ENCODE peak calls at places on chromosomes 11 and 22, in ten cellular contexts. One of them, this sample, is unnamed.

GRCh38 chr11:14455648-14456430 is 43.8 kb downstream of the COPB1 start:
- DNase-seq in NCI-H1105 treated with DMSO at 0.1 percent for 48 hours: no peak
- DNase-seq in lower leg skin: no peak
- DNase-seq in tibial nerve: no peak
- DNase-seq in tibial artery: no peak
- DNase-seq in activated T-helper 1 cell treated with Interleukin-2 at 50 U/mL for 16 hours: no peak
- DNase-seq in KG1: no peak
- DNase-seq in HCT116: no peak
- DNase-seq in activated CD4-positive, alpha-beta memory T cell treated with anti-CD3 and anti-CD28 coated beads, Interleukin-2, amount 10 ng/mL, durations not matched to agents 7 days and 5 days: no peak
- DNase-seq in prostate gland: no peak
- DNase-seq in this sample: no peak

GRCh38 chr22:41925783-41926460 is 684 bp downstream of the TNFRSF13C start:
- DNase-seq in KG1: no peak
- DNase-seq in tibial artery: no peak
- DNase-seq in activated CD4-positive, alpha-beta memory T cell treated with anti-CD3 and anti-CD28 coated beads, Interleukin-2, amount 10 ng/mL, durations not matched to agents 7 days and 5 days: peak
- DNase-seq in activated T-helper 1 cell treated with Interleukin-2 at 50 U/mL for 16 hours: peak
- DNase-seq in lower leg skin: peak
- DNase-seq in tibial nerve: peak
- DNase-seq in prostate gland: peak
- DNase-seq in NCI-H1105 treated with DMSO at 0.1 percent for 48 hours: peak
- DNase-seq in HCT116: no peak
- DNase-seq in this sample: no peak

GRCh38 chr11:60951909-60952741 is at the start of gene SLC15A3:
- DNase-seq in activated CD4-positive, alpha-beta memory T cell treated with anti-CD3 and anti-CD28 coated beads, Interleukin-2, amount 10 ng/mL, durations not matched to agents 7 days and 5 days: peak
- DNase-seq in KG1: peak
- DNase-seq in activated T-helper 1 cell treated with Interleukin-2 at 50 U/mL for 16 hours: no peak
- DNase-seq in tibial artery: peak
- DNase-seq in lower leg skin: peak
- DNase-seq in prostate gland: no peak
- DNase-seq in NCI-H1105 treated with DMSO at 0.1 percent for 48 hours: no peak
- DNase-seq in HCT116: no peak
- DNase-seq in tibial nerve: peak
- DNase-seq in this sample: no peak

GRCh38 chr22:39146256-39147101 is 6.0 kb downstream of the CBX7 start:
- DNase-seq in HCT116: no peak
- DNase-seq in KG1: no peak
- DNase-seq in tibial artery: peak
- DNase-seq in prostate gland: no peak
- DNase-seq in NCI-H1105 treated with DMSO at 0.1 percent for 48 hours: no peak
- DNase-seq in tibial nerve: no peak
- DNase-seq in activated T-helper 1 cell treated with Interleukin-2 at 50 U/mL for 16 hours: no peak
- DNase-seq in activated CD4-positive, alpha-beta memory T cell treated with anti-CD3 and anti-CD28 coated beads, Interleukin-2, amount 10 ng/mL, durations not matched to agents 7 days and 5 days: no peak
- DNase-seq in lower leg skin: no peak
- DNase-seq in this sample: no peak

GRCh38 chr11:47924184-47924671 is 56.1 kb upstream of the PTPRJ start:
- DNase-seq in NCI-H1105 treated with DMSO at 0.1 percent for 48 hours: no peak
- DNase-seq in activated T-helper 1 cell treated with Interleukin-2 at 50 U/mL for 16 hours: no peak
- DNase-seq in tibial nerve: no peak
- DNase-seq in activated CD4-positive, alpha-beta memory T cell treated with anti-CD3 and anti-CD28 coated beads, Interleukin-2, amount 10 ng/mL, durations not matched to agents 7 days and 5 days: no peak
- DNase-seq in lower leg skin: no peak
- DNase-seq in tibial artery: no peak
- DNase-seq in HCT116: peak
- DNase-seq in KG1: no peak
- DNase-seq in prostate gland: peak
- DNase-seq in this sample: no peak

GRCh38 chr22:20575724-20576444 is 68.5 kb downstream of the MED15 start:
- DNase-seq in activated T-helper 1 cell treated with Interleukin-2 at 50 U/mL for 16 hours: no peak
- DNase-seq in lower leg skin: no peak
- DNase-seq in KG1: no peak
- DNase-seq in tibial artery: no peak
- DNase-seq in tibial nerve: no peak
- DNase-seq in HCT116: no peak
- DNase-seq in prostate gland: no peak
- DNase-seq in activated CD4-positive, alpha-beta memory T cell treated with anti-CD3 and anti-CD28 coated beads, Interleukin-2, amount 10 ng/mL, durations not matched to agents 7 days and 5 days: no peak
- DNase-seq in NCI-H1105 treated with DMSO at 0.1 percent for 48 hours: no peak
- DNase-seq in this sample: no peak

GRCh38 chr11:34357646-34358257 is at the start of gene ABTB2:
- DNase-seq in tibial nerve: peak
- DNase-seq in tibial artery: peak
- DNase-seq in lower leg skin: peak
- DNase-seq in NCI-H1105 treated with DMSO at 0.1 percent for 48 hours: peak
- DNase-seq in HCT116: peak
- DNase-seq in KG1: peak
- DNase-seq in activated T-helper 1 cell treated with Interleukin-2 at 50 U/mL for 16 hours: peak
- DNase-seq in activated CD4-positive, alpha-beta memory T cell treated with anti-CD3 and anti-CD28 coated beads, Interleukin-2, amount 10 ng/mL, durations not matched to agents 7 days and 5 days: peak
- DNase-seq in prostate gland: peak
- DNase-seq in this sample: peak

GRCh38 chr11:45036733-45037132 is 86.0 kb upstream of the TP53I11 start:
- DNase-seq in prostate gland: no peak
- DNase-seq in KG1: no peak
- DNase-seq in activated T-helper 1 cell treated with Interleukin-2 at 50 U/mL for 16 hours: no peak
- DNase-seq in NCI-H1105 treated with DMSO at 0.1 percent for 48 hours: no peak
- DNase-seq in tibial nerve: no peak
- DNase-seq in activated CD4-positive, alpha-beta memory T cell treated with anti-CD3 and anti-CD28 coated beads, Interleukin-2, amount 10 ng/mL, durations not matched to agents 7 days and 5 days: no peak
- DNase-seq in HCT116: no peak
- DNase-seq in tibial artery: no peak
- DNase-seq in lower leg skin: peak
- DNase-seq in this sample: no peak

GRCh38 chr11:47918370-47918690 is 62.0 kb upstream of the PTPRJ start:
- DNase-seq in HCT116: no peak
- DNase-seq in activated CD4-positive, alpha-beta memory T cell treated with anti-CD3 and anti-CD28 coated beads, Interleukin-2, amount 10 ng/mL, durations not matched to agents 7 days and 5 days: no peak
- DNase-seq in tibial nerve: no peak
- DNase-seq in activated T-helper 1 cell treated with Interleukin-2 at 50 U/mL for 16 hours: no peak
- DNase-seq in prostate gland: no peak
- DNase-seq in KG1: no peak
- DNase-seq in NCI-H1105 treated with DMSO at 0.1 percent for 48 hours: no peak
- DNase-seq in tibial artery: no peak
- DNase-seq in lower leg skin: no peak
- DNase-seq in this sample: no peak

GRCh38 chr11:13462311-13462927 is 603 bp downstream of the BTBD10 start:
- DNase-seq in lower leg skin: peak
- DNase-seq in KG1: no peak
- DNase-seq in tibial nerve: peak
- DNase-seq in prostate gland: peak
- DNase-seq in activated T-helper 1 cell treated with Interleukin-2 at 50 U/mL for 16 hours: peak
- DNase-seq in tibial artery: peak
- DNase-seq in NCI-H1105 treated with DMSO at 0.1 percent for 48 hours: peak
- DNase-seq in activated CD4-positive, alpha-beta memory T cell treated with anti-CD3 and anti-CD28 coated beads, Interleukin-2, amount 10 ng/mL, durations not matched to agents 7 days and 5 days: peak
- DNase-seq in HCT116: peak
- DNase-seq in this sample: no peak

GRCh38 chr11:64545605-64546004 is 45.4 kb upstream of the SLC22A12 start:
- DNase-seq in prostate gland: no peak
- DNase-seq in lower leg skin: no peak
- DNase-seq in activated CD4-positive, alpha-beta memory T cell treated with anti-CD3 and anti-CD28 coated beads, Interleukin-2, amount 10 ng/mL, durations not matched to agents 7 days and 5 days: no peak
- DNase-seq in tibial artery: no peak
- DNase-seq in KG1: no peak
- DNase-seq in activated T-helper 1 cell treated with Interleukin-2 at 50 U/mL for 16 hours: no peak
- DNase-seq in HCT116: peak
- DNase-seq in NCI-H1105 treated with DMSO at 0.1 percent for 48 hours: no peak
- DNase-seq in tibial nerve: no peak
- DNase-seq in this sample: no peak

GRCh38 chr22:18954333-18954732 is 18.2 kb upstream of the PRODH start:
- DNase-seq in NCI-H1105 treated with DMSO at 0.1 percent for 48 hours: peak
- DNase-seq in HCT116: no peak
- DNase-seq in KG1: no peak
- DNase-seq in lower leg skin: peak
- DNase-seq in prostate gland: peak
- DNase-seq in tibial nerve: peak
- DNase-seq in tibial artery: peak
- DNase-seq in activated T-helper 1 cell treated with Interleukin-2 at 50 U/mL for 16 hours: peak
- DNase-seq in activated CD4-positive, alpha-beta memory T cell treated with anti-CD3 and anti-CD28 coated beads, Interleukin-2, amount 10 ng/mL, durations not matched to agents 7 days and 5 days: peak
- DNase-seq in this sample: no peak

GRCh38 chr11:10122337-10123197 is 171.5 kb downstream of the SBF2 start:
- DNase-seq in tibial artery: peak
- DNase-seq in HCT116: peak
- DNase-seq in activated T-helper 1 cell treated with Interleukin-2 at 50 U/mL for 16 hours: no peak
- DNase-seq in activated CD4-positive, alpha-beta memory T cell treated with anti-CD3 and anti-CD28 coated beads, Interleukin-2, amount 10 ng/mL, durations not matched to agents 7 days and 5 days: no peak
- DNase-seq in tibial nerve: peak
- DNase-seq in KG1: peak
- DNase-seq in NCI-H1105 treated with DMSO at 0.1 percent for 48 hours: no peak
- DNase-seq in lower leg skin: no peak
- DNase-seq in prostate gland: no peak
- DNase-seq in this sample: no peak

GRCh38 chr22:29726512-29727247 is 6.9 kb downstream of the CABP7 start:
- DNase-seq in KG1: no peak
- DNase-seq in NCI-H1105 treated with DMSO at 0.1 percent for 48 hours: no peak
- DNase-seq in HCT116: no peak
- DNase-seq in tibial nerve: no peak
- DNase-seq in lower leg skin: no peak
- DNase-seq in activated T-helper 1 cell treated with Interleukin-2 at 50 U/mL for 16 hours: no peak
- DNase-seq in tibial artery: no peak
- DNase-seq in activated CD4-positive, alpha-beta memory T cell treated with anti-CD3 and anti-CD28 coated beads, Interleukin-2, amount 10 ng/mL, durations not matched to agents 7 days and 5 days: no peak
- DNase-seq in prostate gland: no peak
- DNase-seq in this sample: no peak

GRCh38 chr11:2264366-2265011 is 5.9 kb downstream of the ASCL2 start:
- DNase-seq in activated CD4-positive, alpha-beta memory T cell treated with anti-CD3 and anti-CD28 coated beads, Interleukin-2, amount 10 ng/mL, durations not matched to agents 7 days and 5 days: no peak
- DNase-seq in NCI-H1105 treated with DMSO at 0.1 percent for 48 hours: no peak
- DNase-seq in HCT116: no peak
- DNase-seq in prostate gland: no peak
- DNase-seq in tibial artery: no peak
- DNase-seq in lower leg skin: peak
- DNase-seq in KG1: no peak
- DNase-seq in tibial nerve: no peak
- DNase-seq in activated T-helper 1 cell treated with Interleukin-2 at 50 U/mL for 16 hours: no peak
- DNase-seq in this sample: no peak

GRCh38 chr11:14269956-14270355 is 89.0 kb downstream of the RRAS2 start:
- DNase-seq in HCT116: no peak
- DNase-seq in activated CD4-positive, alpha-beta memory T cell treated with anti-CD3 and anti-CD28 coated beads, Interleukin-2, amount 10 ng/mL, durations not matched to agents 7 days and 5 days: no peak
- DNase-seq in prostate gland: no peak
- DNase-seq in NCI-H1105 treated with DMSO at 0.1 percent for 48 hours: no peak
- DNase-seq in tibial nerve: no peak
- DNase-seq in tibial artery: no peak
- DNase-seq in lower leg skin: no peak
- DNase-seq in activated T-helper 1 cell treated with Interleukin-2 at 50 U/mL for 16 hours: no peak
- DNase-seq in KG1: no peak
- DNase-seq in this sample: no peak

GRCh38 chr11:61554172-61554988 is 26.5 kb downstream of the SYT7 start:
- DNase-seq in NCI-H1105 treated with DMSO at 0.1 percent for 48 hours: no peak
- DNase-seq in lower leg skin: no peak
- DNase-seq in HCT116: no peak
- DNase-seq in activated CD4-positive, alpha-beta memory T cell treated with anti-CD3 and anti-CD28 coated beads, Interleukin-2, amount 10 ng/mL, durations not matched to agents 7 days and 5 days: no peak
- DNase-seq in KG1: no peak
- DNase-seq in tibial artery: no peak
- DNase-seq in activated T-helper 1 cell treated with Interleukin-2 at 50 U/mL for 16 hours: no peak
- DNase-seq in prostate gland: no peak
- DNase-seq in tibial nerve: no peak
- DNase-seq in this sample: no peak

GRCh38 chr11:2096919-2097301 is 42.3 kb downstream of the IGF2 start:
- DNase-seq in HCT116: no peak
- DNase-seq in prostate gland: no peak
- DNase-seq in activated CD4-positive, alpha-beta memory T cell treated with anti-CD3 and anti-CD28 coated beads, Interleukin-2, amount 10 ng/mL, durations not matched to agents 7 days and 5 days: no peak
- DNase-seq in KG1: no peak
- DNase-seq in NCI-H1105 treated with DMSO at 0.1 percent for 48 hours: no peak
- DNase-seq in activated T-helper 1 cell treated with Interleukin-2 at 50 U/mL for 16 hours: no peak
- DNase-seq in tibial artery: no peak
- DNase-seq in tibial nerve: peak
- DNase-seq in lower leg skin: no peak
- DNase-seq in this sample: no peak

GRCh38 chr22:23533328-23533762 is 46.7 kb downstream of the IGLL1 start:
- DNase-seq in lower leg skin: no peak
- DNase-seq in activated T-helper 1 cell treated with Interleukin-2 at 50 U/mL for 16 hours: no peak
- DNase-seq in tibial nerve: no peak
- DNase-seq in tibial artery: peak
- DNase-seq in activated CD4-positive, alpha-beta memory T cell treated with anti-CD3 and anti-CD28 coated beads, Interleukin-2, amount 10 ng/mL, durations not matched to agents 7 days and 5 days: no peak
- DNase-seq in prostate gland: no peak
- DNase-seq in HCT116: no peak
- DNase-seq in KG1: no peak
- DNase-seq in NCI-H1105 treated with DMSO at 0.1 percent for 48 hours: peak
- DNase-seq in this sample: no peak

GRCh38 chr22:50245214-50246072 is 620 bp upstream of the TUBGCP6 start:
- DNase-seq in tibial nerve: no peak
- DNase-seq in lower leg skin: no peak
- DNase-seq in activated CD4-positive, alpha-beta memory T cell treated with anti-CD3 and anti-CD28 coated beads, Interleukin-2, amount 10 ng/mL, durations not matched to agents 7 days and 5 days: no peak
- DNase-seq in HCT116: no peak
- DNase-seq in prostate gland: no peak
- DNase-seq in activated T-helper 1 cell treated with Interleukin-2 at 50 U/mL for 16 hours: no peak
- DNase-seq in NCI-H1105 treated with DMSO at 0.1 percent for 48 hours: no peak
- DNase-seq in tibial artery: no peak
- DNase-seq in KG1: no peak
- DNase-seq in this sample: no peak

GRCh38 chr22:36562261-36562835 is 33.4 kb upstream of the EIF3D start:
- DNase-seq in activated T-helper 1 cell treated with Interleukin-2 at 50 U/mL for 16 hours: no peak
- DNase-seq in NCI-H1105 treated with DMSO at 0.1 percent for 48 hours: no peak
- DNase-seq in KG1: no peak
- DNase-seq in HCT116: no peak
- DNase-seq in tibial nerve: no peak
- DNase-seq in tibial artery: no peak
- DNase-seq in prostate gland: no peak
- DNase-seq in activated CD4-positive, alpha-beta memory T cell treated with anti-CD3 and anti-CD28 coated beads, Interleukin-2, amount 10 ng/mL, durations not matched to agents 7 days and 5 days: no peak
- DNase-seq in lower leg skin: no peak
- DNase-seq in this sample: no peak

GRCh38 chr22:50432131-50432870 is 42.5 kb downstream of the SBF1 start:
- DNase-seq in HCT116: no peak
- DNase-seq in activated CD4-positive, alpha-beta memory T cell treated with anti-CD3 and anti-CD28 coated beads, Interleukin-2, amount 10 ng/mL, durations not matched to agents 7 days and 5 days: no peak
- DNase-seq in tibial nerve: no peak
- DNase-seq in KG1: no peak
- DNase-seq in prostate gland: no peak
- DNase-seq in NCI-H1105 treated with DMSO at 0.1 percent for 48 hours: no peak
- DNase-seq in activated T-helper 1 cell treated with Interleukin-2 at 50 U/mL for 16 hours: no peak
- DNase-seq in lower leg skin: no peak
- DNase-seq in tibial artery: no peak
- DNase-seq in this sample: no peak

GRCh38 chr22:42202048-42202447 is 68.4 kb downstream of the TCF20 start:
- DNase-seq in prostate gland: no peak
- DNase-seq in lower leg skin: no peak
- DNase-seq in activated CD4-positive, alpha-beta memory T cell treated with anti-CD3 and anti-CD28 coated beads, Interleukin-2, amount 10 ng/mL, durations not matched to agents 7 days and 5 days: peak
- DNase-seq in HCT116: no peak
- DNase-seq in tibial nerve: no peak
- DNase-seq in NCI-H1105 treated with DMSO at 0.1 percent for 48 hours: no peak
- DNase-seq in KG1: no peak
- DNase-seq in tibial artery: no peak
- DNase-seq in activated T-helper 1 cell treated with Interleukin-2 at 50 U/mL for 16 hours: no peak
- DNase-seq in this sample: no peak

GRCh38 chr11:45390407-45390806 is 104.3 kb upstream of the SYT13 start:
- DNase-seq in NCI-H1105 treated with DMSO at 0.1 percent for 48 hours: no peak
- DNase-seq in tibial nerve: no peak
- DNase-seq in HCT116: no peak
- DNase-seq in prostate gland: no peak
- DNase-seq in tibial artery: no peak
- DNase-seq in KG1: no peak
- DNase-seq in lower leg skin: no peak
- DNase-seq in activated CD4-positive, alpha-beta memory T cell treated with anti-CD3 and anti-CD28 coated beads, Interleukin-2, amount 10 ng/mL, durations not matched to agents 7 days and 5 days: no peak
- DNase-seq in activated T-helper 1 cell treated with Interleukin-2 at 50 U/mL for 16 hours: no peak
- DNase-seq in this sample: no peak

GRCh38 chr11:69918231-69918937 is 99.2 kb upstream of the FGF3 start:
- DNase-seq in tibial artery: peak
- DNase-seq in prostate gland: no peak
- DNase-seq in tibial nerve: no peak
- DNase-seq in KG1: no peak
- DNase-seq in lower leg skin: peak
- DNase-seq in NCI-H1105 treated with DMSO at 0.1 percent for 48 hours: no peak
- DNase-seq in activated T-helper 1 cell treated with Interleukin-2 at 50 U/mL for 16 hours: no peak
- DNase-seq in HCT116: no peak
- DNase-seq in activated CD4-positive, alpha-beta memory T cell treated with anti-CD3 and anti-CD28 coated beads, Interleukin-2, amount 10 ng/mL, durations not matched to agents 7 days and 5 days: no peak
- DNase-seq in this sample: no peak

GRCh38 chr11:3022300-3022967 is 30.3 kb upstream of the NAP1L4 start:
- DNase-seq in activated CD4-positive, alpha-beta memory T cell treated with anti-CD3 and anti-CD28 coated beads, Interleukin-2, amount 10 ng/mL, durations not matched to agents 7 days and 5 days: no peak
- DNase-seq in NCI-H1105 treated with DMSO at 0.1 percent for 48 hours: no peak
- DNase-seq in KG1: no peak
- DNase-seq in lower leg skin: no peak
- DNase-seq in activated T-helper 1 cell treated with Interleukin-2 at 50 U/mL for 16 hours: no peak
- DNase-seq in HCT116: no peak
- DNase-seq in tibial nerve: no peak
- DNase-seq in tibial artery: no peak
- DNase-seq in prostate gland: no peak
- DNase-seq in this sample: no peak

GRCh38 chr11:15594607-15595006 is 479.9 kb downstream of the INSC start:
- DNase-seq in KG1: no peak
- DNase-seq in tibial nerve: no peak
- DNase-seq in activated T-helper 1 cell treated with Interleukin-2 at 50 U/mL for 16 hours: no peak
- DNase-seq in tibial artery: no peak
- DNase-seq in activated CD4-positive, alpha-beta memory T cell treated with anti-CD3 and anti-CD28 coated beads, Interleukin-2, amount 10 ng/mL, durations not matched to agents 7 days and 5 days: no peak
- DNase-seq in lower leg skin: no peak
- DNase-seq in NCI-H1105 treated with DMSO at 0.1 percent for 48 hours: no peak
- DNase-seq in HCT116: no peak
- DNase-seq in prostate gland: no peak
- DNase-seq in this sample: no peak

GRCh38 chr11:6596237-6596877 is 7.1 kb downstream of the RRP8 start:
- DNase-seq in tibial nerve: peak
- DNase-seq in prostate gland: no peak
- DNase-seq in activated CD4-positive, alpha-beta memory T cell treated with anti-CD3 and anti-CD28 coated beads, Interleukin-2, amount 10 ng/mL, durations not matched to agents 7 days and 5 days: no peak
- DNase-seq in KG1: no peak
- DNase-seq in activated T-helper 1 cell treated with Interleukin-2 at 50 U/mL for 16 hours: no peak
- DNase-seq in HCT116: no peak
- DNase-seq in tibial artery: no peak
- DNase-seq in lower leg skin: no peak
- DNase-seq in NCI-H1105 treated with DMSO at 0.1 percent for 48 hours: no peak
- DNase-seq in this sample: no peak

This sample was measured in cortex of kidney.